ENCODE peak calls at places on chromosomes 11 and 22, in ten cellular contexts. K is IMR-90; M is spleen; R is tibial artery; E is astrocyte of the cerebellum; Z is PC-9; L is kidney; W is ascending aorta; C is CD8-positive, alpha-beta T cell; V is endodermal cell. U is an unnamed sample.
A peak's percentile ranks its signal among the peaks of the same experiment; 100 is the strongest.

GRCh38 chr22:38317995-38318715 is 922 bp upstream of the CSNK1E start:
- DNase-seq in K (peak; percentile 93), M (no peak), R (peak; percentile 90), E (peak; percentile 76), Z (peak; percentile 99), L (peak; percentile 87), W (peak; percentile 94), C (no peak), V (peak; percentile 67), U (peak; percentile 78)

GRCh38 chr22:44805663-44806062 is 53.3 kb downstream of the ARHGAP8 start:
- DNase-seq in K (no peak), M (no peak), R (no peak), E (no peak), Z (no peak), L (no peak), W (no peak), C (no peak), V (no peak), U (no peak)

GRCh38 chr22:33811208-33811607 is 109.1 kb downstream of the LARGE1 start:
- DNase-seq in K (no peak), M (no peak), R (no peak), E (no peak), Z (no peak), L (no peak), W (no peak), C (no peak), V (no peak), U (no peak)

GRCh38 chr11:81987829-81988472 is 745.7 kb downstream of the FAM181B start:
- DNase-seq in K (no peak), M (no peak), R (no peak), E (no peak), Z (no peak), L (peak; percentile 69), W (no peak), C (no peak), V (no peak), U (peak; percentile 29)

GRCh38 chr11:118913411-118914125 is 12.2 kb downstream of the BCL9L start:
- DNase-seq in K (no peak), M (peak; percentile 86), R (no peak), E (no peak), Z (peak; percentile 60), L (peak; percentile 77), W (peak; percentile 67), C (peak; percentile 74), V (peak; percentile 70), U (no peak)

GRCh38 chr11:84990141-84990540 is 637.0 kb downstream of the DLG2 start:
- DNase-seq in K (no peak), M (no peak), R (no peak), E (no peak), Z (no peak), L (no peak), W (no peak), C (no peak), V (no peak), U (peak; percentile 90)

GRCh38 chr11:134332189-134332631 is 422 bp downstream of the GLB1L2 start:
- DNase-seq in K (no peak), M (peak; percentile 85), R (no peak), E (no peak), Z (no peak), L (no peak), W (no peak), C (no peak), V (peak; percentile 86), U (no peak)

GRCh38 chr22:36465232-36466021 is 16.0 kb downstream of the TXN2 start:
- DNase-seq in K (peak; percentile 93), M (peak; percentile 79), R (peak; percentile 91), E (peak; percentile 85), Z (peak; percentile 99), L (peak; percentile 95), W (peak; percentile 94), C (no peak), V (no peak), U (peak; percentile 76)

GRCh38 chr11:94544832-94545640 is 1.3 kb downstream of the FUT4 start:
- DNase-seq in K (no peak), M (peak; percentile 88), R (peak; percentile 74), E (no peak), Z (no peak), L (peak; percentile 86), W (no peak), C (no peak), V (peak; percentile 79), U (no peak)

GRCh38 chr22:20940178-20940790 is 23.1 kb downstream of the CRKL start:
- DNase-seq in K (no peak), M (no peak), R (no peak), E (peak; percentile 22), Z (no peak), L (no peak), W (no peak), C (no peak), V (no peak), U (no peak)

GRCh38 chr11:89321401-89321800 is 143.7 kb downstream of the TYR start:
- DNase-seq in K (no peak), M (no peak), R (no peak), E (no peak), Z (no peak), L (no peak), W (no peak), C (no peak), V (no peak), U (no peak)

GRCh38 chr11:57343825-57344224 is 5.7 kb downstream of the P2RX3 start:
- DNase-seq in K (no peak), M (no peak), R (no peak), E (no peak), Z (no peak), L (no peak), W (no peak), C (no peak), V (no peak), U (no peak)

GRCh38 chr11:5226732-5227327 is at the start of gene HBB:
- DNase-seq in K (no peak), M (no peak), R (no peak), E (no peak), Z (no peak), L (no peak), W (no peak), C (no peak), V (no peak), U (no peak)

GRCh38 chr11:15662285-15662684 is 547.6 kb downstream of the INSC start:
- DNase-seq in K (no peak), M (no peak), R (no peak), E (no peak), Z (peak; percentile 73), L (no peak), W (no peak), C (no peak), V (peak; percentile 28), U (no peak)
- H3K4me3 ChIP-seq in K (no peak overlapping the region), M (no peak overlapping the region), R (no peak overlapping the region), E (no peak overlapping the region), Z (no peak overlapping the region), L (no peak overlapping the region), W (no peak overlapping the region), C (no peak overlapping the region), V (no peak overlapping the region), U (no peak overlapping the region)

DNA sequence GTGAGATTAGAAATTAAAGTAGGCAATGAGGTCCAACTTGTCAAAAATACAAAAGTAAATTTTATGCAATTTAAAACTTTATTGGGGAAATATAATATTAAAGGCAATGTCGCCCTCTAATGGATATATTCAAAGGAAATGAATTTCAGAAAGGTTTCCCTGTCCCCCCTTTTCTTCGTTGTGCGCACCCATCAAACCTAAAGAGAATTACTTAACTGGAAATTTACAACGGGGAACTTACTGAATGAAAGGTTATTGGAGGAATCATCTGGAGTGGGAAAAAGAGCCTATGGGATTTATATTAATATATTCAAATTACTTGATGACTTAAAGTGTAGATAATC is 1.7 kb upstream of the ABTB2 start:
- DNase-seq in K (no peak), M (no peak), R (no peak), E (no peak), Z (no peak), L (no peak), W (no peak), C (no peak), V (no peak), U (no peak)
- TF ChIP-seq CTCF in K (no peak), M (peak; percentile 47), R (peak; percentile 10), E (no peak), Z (peak; percentile 68), L (no peak), W (no peak), C (peak; percentile 55), V (peak; percentile 70), U (no peak)

GRCh38 chr11:45180888-45181594 is 34.6 kb downstream of the PRDM11 start:
- DNase-seq in K (peak; percentile 41), M (no peak), R (peak; percentile 88), E (no peak), Z (peak; percentile 50), L (peak; percentile 91), W (peak; percentile 89), C (peak; percentile 38), V (peak; percentile 88), U (peak; percentile 38)
- H3K4me3 ChIP-seq in K (peak overlapping the region; percentile 42), M (peak overlapping the region; percentile 28), R (peak overlapping the region; percentile 52), E (peak overlapping the region; percentile 40), Z (peak overlapping the region; percentile 48), L (peak overlapping the region; percentile 57), W (peak overlapping the region; percentile 60), C (no peak overlapping the region), V (no peak overlapping the region), U (peak overlapping the region; percentile 43)

DNA sequence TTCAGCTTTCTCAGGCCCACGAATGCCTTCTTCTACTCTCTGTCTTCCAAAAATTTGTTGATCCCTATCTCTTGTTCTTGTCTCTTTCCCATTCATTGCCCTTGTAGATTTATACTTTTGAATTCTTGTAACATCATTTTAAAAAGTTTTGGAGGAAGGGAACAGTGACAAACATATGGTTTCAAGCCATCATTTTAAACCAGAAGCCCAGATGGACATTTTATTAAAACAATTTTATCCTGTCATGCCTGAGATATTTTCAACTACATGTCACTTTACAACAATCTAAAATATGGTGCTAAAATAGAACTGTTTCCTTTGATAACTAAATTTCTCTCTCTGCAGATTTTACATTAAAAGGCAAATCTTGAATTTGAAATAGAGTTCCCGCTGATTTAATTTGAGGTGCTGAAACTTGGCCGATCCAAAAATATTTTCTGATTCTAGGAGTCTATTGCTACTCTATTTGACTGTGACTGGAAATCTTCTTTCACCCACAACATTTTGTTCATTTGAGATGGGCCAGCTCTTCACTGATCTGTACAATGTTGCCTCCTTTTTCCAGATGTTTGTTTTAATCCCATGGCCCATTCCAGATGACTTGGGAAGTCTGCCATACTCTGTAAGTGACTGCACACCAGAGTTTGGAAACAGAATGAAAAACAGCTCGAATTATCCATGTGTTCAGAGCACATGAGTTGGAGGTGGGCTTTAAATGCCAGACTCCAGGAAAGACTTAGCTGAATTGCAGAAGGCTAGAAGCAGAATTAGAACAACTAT is 402.4 kb downstream of the TMEM135 start:
- DNase-seq in K (no peak), M (no peak), R (no peak), E (no peak), Z (no peak), L (no peak), W (no peak), C (no peak), V (no peak), U (no peak)
- TF ChIP-seq CTCF in K (no peak), M (no peak), R (no peak), E (no peak), Z (no peak), L (no peak), W (no peak), C (no peak), V (no peak), U (no peak)

U was measured in retinal pigment epithelial cell.